ENCODE peak calls at places on chromosomes 3 and 15, in nine cellular contexts. F is PC-3, B is progenitor cell of endocrine pancreas, O is breast epithelium, E is ovary, R is D721Med, C is cardiac fibroblast, Z is choroid plexus epithelial cell, L is neural crest cell. M is an unnamed sample.
A peak's percentile ranks its signal among the peaks of the same experiment; 100 is the strongest.

GRCh38 chr3:48090166-48090939 is 74.1 kb upstream of the MAP4 start:
- DNase-seq in F (peak; percentile 31), B (no peak), O (no peak), E (no peak), R (no peak), C (no peak), Z (no peak), L (no peak), M (no peak)

GRCh38 chr3:65521032-65521431 is 517.7 kb downstream of the MAGI1 start:
- DNase-seq in F (no peak), B (no peak), O (no peak), E (no peak), R (no peak), C (no peak), Z (no peak), L (no peak), M (no peak)

GRCh38 chr3:126545544-126545943 is 13.2 kb downstream of the C3orf22 start:
- DNase-seq in F (no peak), B (no peak), O (no peak), E (no peak), R (no peak), C (no peak), Z (no peak), L (no peak), M (no peak)

GRCh38 chr3:72470899-72471298 is 377.3 kb downstream of the SHQ1 start:
- DNase-seq in F (no peak), B (no peak), O (no peak), E (no peak), R (no peak), C (no peak), Z (no peak), L (no peak), M (peak; percentile 55)

GRCh38 chr15:28918141-28918983 is 32.6 kb downstream of the APBA2 start:
- DNase-seq in F (no peak), B (peak; percentile 32), O (no peak), E (no peak), R (no peak), C (peak; percentile 10), Z (no peak), L (peak; percentile 43), M (peak; percentile 86)

GRCh38 chr3:23480981-23481380 is 277.9 kb downstream of the UBE2E2 start:
- DNase-seq in F (no peak), B (no peak), O (no peak), E (no peak), R (no peak), C (no peak), Z (no peak), L (no peak), M (no peak)

GRCh38 chr15:67124111-67124510 is 58.7 kb downstream of the SMAD3 start:
- DNase-seq in F (no peak), B (no peak), O (no peak), E (no peak), R (no peak), C (no peak), Z (no peak), L (no peak), M (no peak)

GRCh38 chr3:139757448-139758030 is 79.8 kb upstream of the NMNAT3 start:
- DNase-seq in F (no peak), B (no peak), O (no peak), E (no peak), R (no peak), C (no peak), Z (peak; percentile 27), L (no peak), M (no peak)

GRCh38 chr3:13115616-13115910 is 42.3 kb upstream of the IQSEC1 start:
- DNase-seq in F (no peak), B (no peak), O (no peak), E (no peak), R (no peak), C (no peak), Z (no peak), L (no peak), M (no peak)

GRCh38 chr3:98240133-98240532 is 23.9 kb upstream of the OR5H6 start:
- DNase-seq in F (no peak), B (no peak), O (no peak), E (no peak), R (no peak), C (no peak), Z (peak; percentile 2), L (no peak), M (no peak)

GRCh38 chr3:62558549-62559112 is 185.3 kb upstream of the FEZF2 start:
- DNase-seq in F (peak; percentile 24), B (no peak), O (no peak), E (no peak), R (no peak), C (peak; percentile 39), Z (peak; percentile 51), L (peak; percentile 59), M (peak; percentile 48)

GRCh38 chr15:67784057-67784781 is 41.1 kb upstream of the SKOR1 start:
- DNase-seq in F (no peak), B (no peak), O (no peak), E (no peak), R (no peak), C (no peak), Z (no peak), L (no peak), M (no peak)

GRCh38 chr3:159620873-159621272 is 367.8 kb upstream of the IL12A start:
- DNase-seq in F (peak; percentile 93), B (no peak), O (no peak), E (no peak), R (no peak), C (peak; percentile 40), Z (peak; percentile 85), L (no peak), M (no peak)

DNA sequence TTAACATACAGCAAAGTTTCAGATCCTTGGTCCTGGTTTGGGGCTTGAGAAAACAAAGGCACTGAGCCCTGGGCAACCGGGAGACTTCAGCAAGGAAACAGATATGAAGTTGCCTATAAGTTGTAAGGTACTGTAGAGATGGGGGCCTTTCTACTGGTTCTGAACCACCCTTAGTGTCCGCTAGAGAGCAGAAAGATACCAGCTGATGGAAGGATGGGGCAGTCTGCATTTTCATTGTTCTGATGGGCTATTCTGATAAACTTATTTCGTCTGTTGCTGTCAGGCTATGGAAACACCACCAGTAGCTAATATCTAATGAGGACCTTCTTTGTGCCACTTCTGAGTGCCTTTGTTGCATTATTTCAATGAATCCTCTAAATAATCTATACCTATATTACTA is 38.7 kb downstream of the FGD5 start:
- DNase-seq in F (no peak), B (no peak), O (no peak), E (no peak), R (no peak), C (no peak), Z (no peak), L (no peak), M (no peak)
- TF ChIP-seq CTCF in F (peak; percentile 21), B (no peak), O (no peak), E (no peak), R (no peak), C (no peak), Z (peak; percentile 8), L (no peak), M (no peak)

DNA sequence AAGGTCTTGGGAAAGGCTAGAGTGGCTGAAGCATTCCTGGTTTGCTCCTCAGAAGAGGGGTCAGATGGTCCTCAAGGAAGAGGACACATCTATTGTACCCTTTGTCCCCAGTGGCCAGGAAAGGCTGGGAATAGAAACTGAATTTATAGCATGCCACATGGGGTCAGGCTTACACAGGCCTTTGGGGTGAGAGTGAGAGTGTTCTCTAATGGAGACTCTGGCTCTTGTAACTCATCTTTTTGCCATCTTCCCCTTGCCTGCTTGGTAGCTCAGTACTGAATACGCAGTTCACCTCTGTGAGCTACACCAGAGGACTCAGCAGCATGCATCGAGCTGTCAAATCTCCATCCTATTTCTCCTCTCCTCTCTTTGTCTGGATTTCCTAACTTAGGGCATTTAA is 87.5 kb downstream of the ATP2B2 start:
- DNase-seq in F (peak; percentile 11), B (no peak), O (no peak), E (no peak), R (no peak), C (peak; percentile 10), Z (peak; percentile 44), L (no peak), M (no peak)
- TF ChIP-seq CTCF in F (peak; percentile 42), B (no peak), O (no peak), E (no peak), R (peak; percentile 31), C (peak; percentile 11), Z (peak; percentile 45), L (peak; percentile 27), M (no peak)

DNA sequence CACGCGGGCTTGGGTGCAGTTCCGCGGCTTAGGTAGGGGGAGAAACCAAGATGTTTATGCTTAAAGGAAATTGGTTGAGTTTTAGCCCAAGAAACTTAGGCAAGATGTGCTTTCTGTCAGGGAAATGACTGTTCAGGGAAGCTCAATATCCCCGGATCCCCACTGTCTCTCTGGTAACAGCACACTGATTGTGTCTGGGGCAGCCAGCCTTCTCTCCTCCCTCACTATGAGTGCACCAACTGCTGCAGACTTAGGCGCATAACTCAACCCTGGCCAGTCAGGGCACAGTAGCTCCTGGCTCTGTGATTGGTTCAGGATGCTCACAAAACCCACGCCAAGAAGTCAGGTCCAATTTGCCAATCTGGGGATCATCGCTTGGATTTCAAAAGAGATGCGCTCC is 42.6 kb upstream of the CACNA2D3 start:
- DNase-seq in F (no peak), B (no peak), O (no peak), E (no peak), R (no peak), C (no peak), Z (no peak), L (no peak), M (no peak)
- TF ChIP-seq CTCF in F (no peak), B (no peak), O (no peak), E (no peak), R (no peak), C (no peak), Z (no peak), L (no peak), M (no peak)

DNA sequence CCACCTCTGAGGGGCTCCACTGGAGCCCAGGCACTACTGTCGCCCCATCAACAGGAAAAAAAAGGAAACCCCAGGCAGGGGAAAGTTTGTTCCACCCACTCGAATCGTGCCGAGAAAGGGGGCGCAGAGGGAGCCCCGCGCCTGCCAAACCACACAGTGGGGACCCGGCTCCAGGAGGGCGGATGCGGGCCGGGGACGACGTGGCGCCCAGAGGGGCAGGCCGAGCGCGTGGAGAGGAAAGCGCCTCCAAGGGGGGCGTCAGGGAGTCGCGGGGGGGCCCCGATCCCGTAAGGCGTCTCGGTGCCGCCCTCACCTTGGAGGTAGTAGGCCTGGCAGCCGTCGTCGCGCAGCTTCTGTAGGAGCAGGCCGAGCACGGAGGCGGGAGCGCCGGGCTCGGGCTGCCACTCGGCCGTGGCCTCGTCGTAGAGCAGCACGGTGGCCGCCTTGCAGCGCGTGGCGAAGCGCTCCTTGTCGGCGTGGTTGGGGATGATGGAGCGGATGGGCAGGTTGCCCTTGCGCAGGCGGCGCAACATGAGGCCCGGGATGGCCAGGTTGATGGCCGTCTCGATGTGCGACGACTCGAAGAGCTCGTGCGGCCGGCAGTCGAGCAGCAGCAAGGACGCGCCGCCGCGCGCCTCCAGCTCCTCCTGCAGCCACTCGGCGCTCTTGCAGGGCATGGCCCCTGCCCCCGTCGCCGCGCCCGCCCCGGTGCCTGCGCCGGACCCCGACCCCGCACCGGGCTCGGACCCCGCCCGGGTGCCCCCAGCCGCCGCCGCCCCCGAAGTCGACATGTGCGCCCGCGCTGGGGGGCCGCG is 627 bp downstream of the DUSP7 start:
- DNase-seq in F (peak; percentile 51), B (peak; percentile 34), O (no peak), E (peak; percentile 54), R (no peak), C (peak; percentile 58), Z (peak; percentile 57), L (peak; percentile 48), M (peak; percentile 76)
- TF ChIP-seq CTCF in F (no peak), B (peak; percentile 25), O (no peak), E (no peak), R (peak; percentile 12), C (no peak), Z (peak; percentile 18), L (peak; percentile 29), M (no peak)

M was measured in glutamatergic neuron.